ENCODE peak calls at places on chromosomes 2 and 18, in four cellular contexts. F, Q, B and X are unnamed samples.

GRCh38 chr2:26284132-26284531 is 39.4 kb downstream of the HADHB start:
- DNase-seq in Q (no peak), F (no peak), B (no peak), X (no peak)

GRCh38 chr2:38948387-38948882 is 58.8 kb downstream of the ARHGEF33 start:
- DNase-seq in F (no peak), Q (no peak), B (no peak), X (no peak)

GRCh38 chr2:178756843-178757242 is 50.4 kb downstream of the TTN start:
- DNase-seq in B (no peak), Q (no peak), F (no peak), X (no peak)

GRCh38 chr18:267380-267687 is 513 bp downstream of the THOC1 start:
- DNase-seq in Q (no peak), F (no peak), B (no peak), X (no peak)

GRCh38 chr2:69134546-69134945 is 121.6 kb downstream of the ANTXR1 start:
- DNase-seq in B (no peak), Q (no peak), F (no peak), X (no peak)

GRCh38 chr2:66212749-66213148 is 222.2 kb upstream of the MEIS1 start:
- DNase-seq in F (no peak), B (no peak), Q (no peak), X (no peak)

GRCh38 chr18:12236934-12237832 is 17.0 kb upstream of the CIDEA start:
- DNase-seq in Q (no peak), B (no peak), F (no peak), X (peak)

GRCh38 chr2:58539973-58540372 is 298.8 kb upstream of the FANCL start:
- DNase-seq in F (peak), Q (no peak), B (no peak), X (no peak)

GRCh38 chr2:233386382-233387041 is 32.2 kb downstream of the DGKD start:
- DNase-seq in F (no peak), Q (no peak), B (no peak), X (no peak)

GRCh38 chr18:46260016-46260878 is 156.1 kb downstream of the HAUS1 start:
- DNase-seq in F (no peak), B (no peak), Q (no peak), X (no peak)

GRCh38 chr2:95670167-95670566 is 78.4 kb downstream of the TRIM43 start:
- DNase-seq in Q (no peak), B (no peak), F (no peak), X (no peak)

GRCh38 chr18:710418-711300 is 1.8 kb downstream of the ENOSF1 start:
- DNase-seq in Q (no peak), B (no peak), F (no peak), X (no peak)

GRCh38 chr18:245282-245847 is 22.5 kb downstream of the THOC1 start:
- DNase-seq in B (no peak), Q (no peak), F (no peak), X (no peak)

GRCh38 chr18:35376393-35376741 is 770 bp downstream of the ZNF396 start:
- DNase-seq in Q (no peak), B (no peak), F (peak), X (no peak)

GRCh38 chr2:210955591-210955990 is 399.2 kb downstream of the CPS1 start:
- DNase-seq in F (no peak), B (no peak), Q (no peak), X (no peak)